ENCODE peak calls at places on chromosome 22, in eight cellular contexts. C is dorsolateral prefrontal cortex; W is lower lobe of right lung; L is hepatocyte; D is psoas muscle; A is CD8-positive, alpha-beta T cell; T is ovary; Y is tibial nerve. P is an unnamed sample.

GRCh38 chr22:18066181-18066859 is 11.5 kb upstream of the PEX26 start:
- DNase-seq in T (no peak), D (no peak), A (no peak), Y (no peak), C (no peak), W (no peak), L (no peak), P (no peak)

GRCh38 chr22:30047364-30047738 is 32.9 kb upstream of the HORMAD2 start:
- DNase-seq in C (no peak), T (no peak), L (no peak), W (no peak), Y (no peak), A (no peak), D (no peak), P (no peak)

GRCh38 chr22:26757496-26757895 is 100.1 kb downstream of the MIAT start:
- DNase-seq in Y (no peak), T (no peak), A (no peak), L (no peak), W (no peak), C (no peak), D (no peak), P (no peak)

GRCh38 chr22:49396817-49397216 is 430.9 kb downstream of the BRD1 start:
- DNase-seq in A (no peak), W (peak; percentile 36), T (no peak), L (no peak), C (no peak), Y (no peak), D (no peak), P (no peak)

GRCh38 chr22:38455530-38456271 is 702 bp upstream of the KCNJ4 start:
- DNase-seq in D (no peak), C (peak; percentile 52), W (no peak), Y (no peak), A (no peak), T (no peak), L (peak; percentile 60), P (no peak)

GRCh38 chr22:27135582-27135981 is 478.2 kb downstream of the MIAT start:
- DNase-seq in C (no peak), W (no peak), Y (no peak), D (no peak), T (no peak), L (no peak), A (no peak), P (no peak)

GRCh38 chr22:48923165-48923875 is 904.4 kb downstream of the BRD1 start:
- DNase-seq in D (no peak), W (no peak), A (no peak), Y (no peak), T (no peak), L (no peak), C (no peak), P (no peak)

GRCh38 chr22:17888855-17889254 is 114.6 kb upstream of the BID start:
- DNase-seq in Y (no peak), T (no peak), L (no peak), C (no peak), A (no peak), D (no peak), W (no peak), P (no peak)

GRCh38 chr22:17370766-17371181 is 1.5 kb downstream of the CECR2 start:
- DNase-seq in A (no peak), D (no peak), T (no peak), W (no peak), Y (no peak), C (no peak), L (no peak), P (no peak)

GRCh38 chr22:42343551-42344081 is 73.2 kb upstream of the TCF20 start:
- DNase-seq in Y (no peak), D (no peak), W (no peak), T (peak; percentile 66), C (no peak), A (no peak), L (peak; percentile 73), P (no peak)

GRCh38 chr22:47245286-47245685 is 482.8 kb downstream of the TBC1D22A start:
- DNase-seq in A (no peak), C (no peak), W (no peak), L (no peak), T (no peak), Y (no peak), D (no peak), P (no peak)

GRCh38 chr22:47249370-47249928 is 487.0 kb downstream of the TBC1D22A start:
- DNase-seq in L (no peak), C (no peak), A (no peak), D (no peak), W (no peak), Y (no peak), T (no peak), P (no peak)

GRCh38 chr22:47247609-47248240 is 485.3 kb downstream of the TBC1D22A start:
- DNase-seq in Y (no peak), W (no peak), A (no peak), T (no peak), D (no peak), L (no peak), C (no peak), P (no peak)

GRCh38 chr22:47248925-47249324 is 486.5 kb downstream of the TBC1D22A start:
- DNase-seq in W (no peak), T (no peak), A (no peak), D (no peak), L (no peak), C (no peak), Y (no peak), P (no peak)

DNA sequence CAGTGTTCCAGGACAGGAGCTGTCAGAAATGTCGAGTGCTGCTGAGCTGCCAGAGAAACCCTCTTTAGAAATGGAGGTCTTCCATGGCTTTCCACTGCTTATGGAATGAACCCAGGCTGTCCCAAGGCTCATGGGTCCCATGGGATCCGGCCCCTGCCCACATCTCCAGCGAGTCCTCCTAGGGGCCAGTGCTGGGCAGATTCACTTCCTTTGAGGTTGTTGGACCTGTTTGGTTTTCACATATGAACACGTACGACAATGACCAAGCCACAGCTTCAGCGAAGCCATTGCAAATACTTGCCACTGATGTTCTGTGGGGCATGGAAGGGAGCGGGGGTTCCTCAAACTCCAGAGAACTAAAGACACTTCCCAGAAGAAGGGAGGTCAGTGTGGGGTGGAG is 483.3 kb downstream of the TBC1D22A start:
- DNase-seq in W (no peak), T (no peak), Y (no peak), D (no peak), A (no peak), L (no peak), C (no peak), P (no peak)
- H3K4me3 ChIP-seq in W (no peak overlapping the region), T (no peak overlapping the region), Y (no peak overlapping the region), D (no peak overlapping the region), A (no peak overlapping the region), L (no peak overlapping the region), C (no peak overlapping the region), P (no peak overlapping the region)

DNA sequence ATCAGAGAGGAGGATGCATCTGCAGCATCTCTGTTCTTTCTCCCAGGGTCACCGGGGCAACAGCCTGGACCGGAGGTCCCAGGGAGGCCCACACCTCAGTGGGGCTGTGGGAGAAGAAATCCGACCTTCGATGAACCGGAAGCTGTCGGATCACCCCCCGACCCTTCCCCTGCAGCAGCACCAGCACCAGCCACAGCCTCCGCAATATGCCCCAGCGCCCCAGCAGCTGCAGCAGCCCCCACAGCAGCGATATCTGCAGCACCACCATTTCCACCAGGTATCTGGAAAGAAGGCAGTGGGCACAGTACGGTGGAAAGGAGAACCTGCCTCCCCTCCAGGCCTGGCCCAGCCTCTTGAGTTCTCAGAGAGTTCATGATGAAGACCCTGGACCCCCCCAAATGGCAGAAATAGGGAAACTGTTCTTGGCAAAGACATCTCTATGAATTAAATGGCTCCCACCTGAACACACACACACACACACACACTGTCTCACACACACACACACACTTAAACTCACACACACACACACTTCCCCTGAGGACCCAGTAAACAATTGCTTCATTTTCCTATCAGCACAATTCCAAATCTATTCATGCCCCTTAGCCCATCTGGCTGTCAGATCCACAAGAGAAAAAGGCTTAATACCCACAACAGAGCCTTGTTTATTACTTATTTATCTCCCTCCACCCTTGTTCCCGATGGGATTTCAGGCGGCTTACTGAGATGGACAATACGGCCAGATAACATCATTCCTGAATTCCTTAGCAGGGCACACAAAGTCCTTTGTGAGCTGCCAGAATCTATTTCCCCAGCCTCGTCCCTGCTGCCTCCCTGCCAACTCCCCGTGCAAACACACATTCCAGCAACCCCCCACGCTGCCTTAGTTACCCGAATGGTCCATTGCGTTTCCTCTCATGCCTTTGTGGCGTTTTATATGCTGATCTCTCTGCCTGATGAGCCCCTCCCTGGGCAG is 8.1 kb downstream of the TMA7B start:
- DNase-seq in L (no peak), T (no peak), Y (peak; percentile 37), D (no peak), W (no peak), A (no peak), C (no peak), P (no peak)
- H3K27ac ChIP-seq in L (peak overlapping the region; percentile 88), T (no peak overlapping the region), Y (peak overlapping the region; percentile 85), D (no peak overlapping the region), W (no peak overlapping the region), A (no peak overlapping the region), C (no peak overlapping the region), P (no peak overlapping the region)

DNA sequence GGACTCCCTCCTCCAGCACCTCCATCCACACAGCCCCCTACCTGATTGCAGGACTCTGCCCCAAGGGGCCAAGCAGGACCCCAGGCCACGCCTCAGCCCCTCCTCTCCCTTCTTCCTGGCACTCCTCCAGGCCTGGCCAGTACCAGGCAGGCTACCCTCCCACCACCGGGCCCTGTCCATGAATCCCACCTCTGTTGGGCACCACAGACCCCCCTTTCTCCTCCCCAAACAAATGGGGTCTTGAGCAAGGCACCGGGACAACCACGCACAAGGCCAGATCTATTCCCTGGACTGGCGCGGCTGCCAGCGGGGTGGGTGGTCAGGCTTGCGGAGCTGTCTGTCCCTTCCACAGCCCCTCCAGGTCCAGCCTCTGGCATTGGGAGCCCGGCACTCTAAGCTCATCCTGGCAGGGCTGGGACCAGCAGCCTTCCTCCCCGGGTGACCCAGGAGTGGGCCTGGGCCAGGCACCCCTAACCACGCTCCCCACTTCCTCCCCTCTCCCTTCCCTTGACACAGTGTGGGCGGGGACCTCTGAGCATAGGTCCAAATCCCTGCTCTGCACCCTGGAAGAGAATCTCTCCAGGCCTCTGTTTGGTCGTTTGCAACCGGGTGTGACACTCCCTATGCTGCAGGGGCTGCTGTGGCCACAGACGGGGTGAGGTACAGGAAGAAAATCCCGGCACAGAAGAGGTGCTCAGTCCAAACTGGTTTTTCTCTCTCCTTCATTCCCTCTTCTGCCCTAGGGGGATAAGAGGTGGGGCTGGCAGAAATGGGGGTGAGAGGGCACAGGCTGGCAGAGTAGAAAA is 14.6 kb downstream of the ELFN2 start:
- DNase-seq in L (no peak), A (no peak), Y (no peak), T (no peak), D (no peak), W (no peak), C (peak; percentile 41), P (no peak)
- H3K4me3 ChIP-seq in L (no peak overlapping the region), A (no peak overlapping the region), Y (no peak overlapping the region), T (no peak overlapping the region), D (no peak overlapping the region), W (no peak overlapping the region), C (no peak overlapping the region), P (no peak overlapping the region)

DNA sequence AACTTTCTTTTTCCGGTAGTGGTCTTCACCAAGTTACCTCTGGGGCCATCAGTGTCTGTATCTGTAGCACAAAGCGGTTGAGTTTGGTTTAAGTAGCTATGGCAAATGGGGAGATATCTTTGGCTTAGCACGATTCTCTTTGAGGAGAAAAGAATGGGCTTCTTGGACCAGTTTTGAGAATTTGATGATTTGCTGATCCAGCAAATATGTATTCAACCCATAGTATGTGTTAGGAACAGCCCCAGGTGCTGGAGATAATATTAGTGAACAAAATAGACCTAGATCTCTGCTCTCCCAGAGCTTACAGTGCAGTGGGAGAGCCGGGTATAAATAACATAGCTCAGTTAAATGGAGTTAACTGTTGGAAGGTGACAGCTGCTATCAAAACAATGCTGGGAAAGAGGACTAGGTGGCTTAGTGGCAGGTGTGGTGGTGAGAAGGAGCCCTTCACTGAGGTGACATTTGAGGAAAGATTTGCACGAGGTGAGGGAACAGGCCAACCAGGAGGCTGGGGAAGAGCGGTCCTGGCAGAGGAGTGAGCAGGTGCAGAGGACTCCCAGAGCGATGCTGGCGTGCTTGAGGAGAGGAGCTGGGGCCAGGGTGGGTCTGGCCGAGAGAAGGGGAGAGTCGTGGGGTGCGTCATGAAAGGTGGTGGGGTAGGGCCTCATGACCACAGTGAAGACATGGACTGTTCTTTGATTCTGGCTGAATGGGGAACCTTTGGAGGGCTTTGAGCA is 5.0 kb downstream of the TBC1D22A start:
- DNase-seq in L (no peak), D (no peak), T (no peak), W (peak; percentile 32), Y (no peak), C (no peak), A (no peak), P (no peak)
- H3K27ac ChIP-seq in L (no peak overlapping the region), D (no peak overlapping the region), T (no peak overlapping the region), W (no peak overlapping the region), Y (peak overlapping the region; percentile 91), C (peak overlapping the region; percentile 77), A (no peak overlapping the region), P (no peak overlapping the region)

P was measured in AG04450.